ENCODE peak calls at places on chromosome X, in seven cellular contexts. One of them, this sample, is unnamed.

GRCh38 chrX:97401586-97402101 is 517.9 kb downstream of the RPA4 start:
- DNase-seq in GM20000: no peak
- DNase-seq in ELR: peak
- DNase-seq in HS-5: no peak
- DNase-seq in NCI-H1105 treated with DMSO at 0.1 percent for 48 hours: no peak
- DNase-seq in amniotic stem cell: no peak
- DNase-seq in progenitor cell of endocrine pancreas: no peak
- DNase-seq in this sample: no peak

GRCh38 chrX:17814557-17814956 is 46.5 kb downstream of the RAI2 start:
- DNase-seq in ELR: peak
- DNase-seq in amniotic stem cell: no peak
- DNase-seq in HS-5: peak
- DNase-seq in NCI-H1105 treated with DMSO at 0.1 percent for 48 hours: no peak
- DNase-seq in progenitor cell of endocrine pancreas: no peak
- DNase-seq in GM20000: no peak
- DNase-seq in this sample: no peak

GRCh38 chrX:53184836-53185235 is 40.2 kb downstream of the KDM5C start:
- DNase-seq in GM20000: no peak
- DNase-seq in HS-5: peak
- DNase-seq in progenitor cell of endocrine pancreas: no peak
- DNase-seq in amniotic stem cell: no peak
- DNase-seq in ELR: peak
- DNase-seq in NCI-H1105 treated with DMSO at 0.1 percent for 48 hours: no peak
- DNase-seq in this sample: no peak

GRCh38 chrX:71475906-71476305 is 57.0 kb upstream of the OGT start:
- DNase-seq in amniotic stem cell: no peak
- DNase-seq in GM20000: no peak
- DNase-seq in HS-5: no peak
- DNase-seq in progenitor cell of endocrine pancreas: no peak
- DNase-seq in NCI-H1105 treated with DMSO at 0.1 percent for 48 hours: no peak
- DNase-seq in ELR: no peak
- DNase-seq in this sample: no peak

GRCh38 chrX:21658152-21658737 is at the start of gene KLHL34:
- DNase-seq in progenitor cell of endocrine pancreas: no peak
- DNase-seq in ELR: no peak
- DNase-seq in HS-5: no peak
- DNase-seq in GM20000: peak
- DNase-seq in NCI-H1105 treated with DMSO at 0.1 percent for 48 hours: no peak
- DNase-seq in amniotic stem cell: no peak
- DNase-seq in this sample: no peak

GRCh38 chrX:149374751-149375150 is 130.4 kb downstream of the IDS start:
- DNase-seq in NCI-H1105 treated with DMSO at 0.1 percent for 48 hours: no peak
- DNase-seq in ELR: no peak
- DNase-seq in amniotic stem cell: no peak
- DNase-seq in GM20000: no peak
- DNase-seq in HS-5: no peak
- DNase-seq in progenitor cell of endocrine pancreas: no peak
- DNase-seq in this sample: no peak

GRCh38 chrX:22800806-22801205 is 199.0 kb upstream of the DDX53 start:
- DNase-seq in GM20000: no peak
- DNase-seq in ELR: peak
- DNase-seq in NCI-H1105 treated with DMSO at 0.1 percent for 48 hours: no peak
- DNase-seq in HS-5: no peak
- DNase-seq in progenitor cell of endocrine pancreas: no peak
- DNase-seq in amniotic stem cell: no peak
- DNase-seq in this sample: no peak

GRCh38 chrX:49187526-49187925 is 1.4 kb upstream of the PRICKLE3 start:
- DNase-seq in amniotic stem cell: no peak
- DNase-seq in GM20000: no peak
- DNase-seq in NCI-H1105 treated with DMSO at 0.1 percent for 48 hours: no peak
- DNase-seq in ELR: no peak
- DNase-seq in progenitor cell of endocrine pancreas: no peak
- DNase-seq in HS-5: no peak
- DNase-seq in this sample: no peak

GRCh38 chrX:112266136-112266535 is 183.6 kb upstream of the TRPC5 start:
- DNase-seq in ELR: no peak
- DNase-seq in HS-5: no peak
- DNase-seq in GM20000: no peak
- DNase-seq in NCI-H1105 treated with DMSO at 0.1 percent for 48 hours: no peak
- DNase-seq in progenitor cell of endocrine pancreas: no peak
- DNase-seq in amniotic stem cell: no peak
- DNase-seq in this sample: no peak

GRCh38 chrX:10634681-10635161 is 14.3 kb upstream of the MID1 start:
- DNase-seq in GM20000: no peak
- DNase-seq in HS-5: no peak
- DNase-seq in ELR: peak
- DNase-seq in amniotic stem cell: peak
- DNase-seq in NCI-H1105 treated with DMSO at 0.1 percent for 48 hours: no peak
- DNase-seq in progenitor cell of endocrine pancreas: no peak
- DNase-seq in this sample: no peak

GRCh38 chrX:40171513-40172168 is 73.9 kb upstream of the BCOR start:
- DNase-seq in GM20000: peak
- DNase-seq in amniotic stem cell: peak
- DNase-seq in ELR: peak
- DNase-seq in progenitor cell of endocrine pancreas: no peak
- DNase-seq in HS-5: no peak
- DNase-seq in NCI-H1105 treated with DMSO at 0.1 percent for 48 hours: no peak
- DNase-seq in this sample: no peak

GRCh38 chrX:108399427-108400165 is 38.6 kb downstream of the COL4A6 start:
- DNase-seq in ELR: peak
- DNase-seq in HS-5: no peak
- DNase-seq in progenitor cell of endocrine pancreas: no peak
- DNase-seq in amniotic stem cell: no peak
- DNase-seq in NCI-H1105 treated with DMSO at 0.1 percent for 48 hours: no peak
- DNase-seq in GM20000: no peak
- DNase-seq in this sample: no peak

GRCh38 chrX:47568656-47569295 is 7.8 kb downstream of the ARAF start:
- DNase-seq in progenitor cell of endocrine pancreas: no peak
- DNase-seq in GM20000: no peak
- DNase-seq in HS-5: no peak
- DNase-seq in NCI-H1105 treated with DMSO at 0.1 percent for 48 hours: no peak
- DNase-seq in ELR: peak
- DNase-seq in amniotic stem cell: no peak
- DNase-seq in this sample: no peak

GRCh38 chrX:134294548-134294947 is 57.6 kb downstream of the CCDC160 start:
- DNase-seq in amniotic stem cell: no peak
- DNase-seq in NCI-H1105 treated with DMSO at 0.1 percent for 48 hours: no peak
- DNase-seq in ELR: peak
- DNase-seq in GM20000: no peak
- DNase-seq in HS-5: no peak
- DNase-seq in progenitor cell of endocrine pancreas: no peak
- DNase-seq in this sample: no peak

GRCh38 chrX:20967725-20968124 is 406.5 kb upstream of the CNKSR2 start:
- DNase-seq in amniotic stem cell: no peak
- DNase-seq in HS-5: no peak
- DNase-seq in progenitor cell of endocrine pancreas: no peak
- DNase-seq in ELR: no peak
- DNase-seq in NCI-H1105 treated with DMSO at 0.1 percent for 48 hours: peak
- DNase-seq in GM20000: no peak
- DNase-seq in this sample: no peak

GRCh38 chrX:17738002-17738713 is 865 bp downstream of the SCML1 start:
- DNase-seq in NCI-H1105 treated with DMSO at 0.1 percent for 48 hours: peak
- DNase-seq in amniotic stem cell: no peak
- DNase-seq in ELR: peak
- DNase-seq in GM20000: no peak
- DNase-seq in progenitor cell of endocrine pancreas: no peak
- DNase-seq in HS-5: no peak
- DNase-seq in this sample: no peak

GRCh38 chrX:30957753-30958152 is 68.7 kb upstream of the TAB3 start:
- DNase-seq in HS-5: peak
- DNase-seq in GM20000: no peak
- DNase-seq in NCI-H1105 treated with DMSO at 0.1 percent for 48 hours: no peak
- DNase-seq in progenitor cell of endocrine pancreas: no peak
- DNase-seq in ELR: peak
- DNase-seq in amniotic stem cell: no peak
- DNase-seq in this sample: no peak

GRCh38 chrX:39652336-39652735 is 445.4 kb downstream of the BCOR start:
- DNase-seq in GM20000: peak
- DNase-seq in HS-5: no peak
- DNase-seq in progenitor cell of endocrine pancreas: no peak
- DNase-seq in amniotic stem cell: no peak
- DNase-seq in ELR: peak
- DNase-seq in NCI-H1105 treated with DMSO at 0.1 percent for 48 hours: no peak
- DNase-seq in this sample: no peak

GRCh38 chrX:31436424-31436823 is 364.6 kb upstream of the FTHL17 start:
- DNase-seq in NCI-H1105 treated with DMSO at 0.1 percent for 48 hours: no peak
- DNase-seq in progenitor cell of endocrine pancreas: no peak
- DNase-seq in amniotic stem cell: no peak
- DNase-seq in ELR: no peak
- DNase-seq in HS-5: no peak
- DNase-seq in GM20000: no peak
- DNase-seq in this sample: no peak

GRCh38 chrX:78455901-78456300 is 128.5 kb upstream of the CYSLTR1 start:
- DNase-seq in ELR: peak
- DNase-seq in progenitor cell of endocrine pancreas: no peak
- DNase-seq in amniotic stem cell: no peak
- DNase-seq in HS-5: peak
- DNase-seq in GM20000: no peak
- DNase-seq in NCI-H1105 treated with DMSO at 0.1 percent for 48 hours: no peak
- DNase-seq in this sample: no peak

GRCh38 chrX:70029790-70030189 is 19.9 kb downstream of the AWAT2 start:
- DNase-seq in progenitor cell of endocrine pancreas: no peak
- DNase-seq in GM20000: no peak
- DNase-seq in NCI-H1105 treated with DMSO at 0.1 percent for 48 hours: no peak
- DNase-seq in ELR: no peak
- DNase-seq in amniotic stem cell: no peak
- DNase-seq in HS-5: no peak
- DNase-seq in this sample: no peak

GRCh38 chrX:10028283-10029104 is 61.3 kb downstream of the CLDN34 start:
- DNase-seq in NCI-H1105 treated with DMSO at 0.1 percent for 48 hours: peak
- DNase-seq in amniotic stem cell: no peak
- DNase-seq in progenitor cell of endocrine pancreas: no peak
- DNase-seq in HS-5: no peak
- DNase-seq in GM20000: no peak
- DNase-seq in ELR: no peak
- DNase-seq in this sample: no peak

GRCh38 chrX:19811807-19812604 is 75.4 kb downstream of the SH3KBP1 start:
- DNase-seq in GM20000: no peak
- DNase-seq in HS-5: no peak
- DNase-seq in NCI-H1105 treated with DMSO at 0.1 percent for 48 hours: no peak
- DNase-seq in ELR: no peak
- DNase-seq in amniotic stem cell: no peak
- DNase-seq in progenitor cell of endocrine pancreas: no peak
- DNase-seq in this sample: no peak

GRCh38 chrX:154002215-154002719 is 17.4 kb downstream of the IRAK1 start:
- DNase-seq in ELR: peak
- DNase-seq in HS-5: no peak
- DNase-seq in NCI-H1105 treated with DMSO at 0.1 percent for 48 hours: peak
- DNase-seq in GM20000: peak
- DNase-seq in progenitor cell of endocrine pancreas: no peak
- DNase-seq in amniotic stem cell: no peak
- DNase-seq in this sample: no peak

GRCh38 chrX:140034916-140035315 is 69.6 kb upstream of the CXorf66 start:
- DNase-seq in HS-5: no peak
- DNase-seq in progenitor cell of endocrine pancreas: no peak
- DNase-seq in NCI-H1105 treated with DMSO at 0.1 percent for 48 hours: peak
- DNase-seq in amniotic stem cell: no peak
- DNase-seq in GM20000: no peak
- DNase-seq in ELR: peak
- DNase-seq in this sample: no peak

GRCh38 chrX:151167791-151168345 is 8.5 kb upstream of the GPR50 start:
- DNase-seq in amniotic stem cell: no peak
- DNase-seq in ELR: no peak
- DNase-seq in NCI-H1105 treated with DMSO at 0.1 percent for 48 hours: no peak
- DNase-seq in GM20000: no peak
- DNase-seq in progenitor cell of endocrine pancreas: no peak
- DNase-seq in HS-5: no peak
- DNase-seq in this sample: no peak

GRCh38 chrX:24775891-24776290 is 82.2 kb downstream of the POLA1 start:
- DNase-seq in NCI-H1105 treated with DMSO at 0.1 percent for 48 hours: no peak
- DNase-seq in progenitor cell of endocrine pancreas: no peak
- DNase-seq in GM20000: no peak
- DNase-seq in amniotic stem cell: no peak
- DNase-seq in ELR: no peak
- DNase-seq in HS-5: no peak
- DNase-seq in this sample: no peak

GRCh38 chrX:72180539-72180938 is 1.0 kb upstream of the PIN4 start:
- DNase-seq in ELR: no peak
- DNase-seq in progenitor cell of endocrine pancreas: no peak
- DNase-seq in NCI-H1105 treated with DMSO at 0.1 percent for 48 hours: no peak
- DNase-seq in GM20000: no peak
- DNase-seq in HS-5: no peak
- DNase-seq in amniotic stem cell: no peak
- DNase-seq in this sample: no peak

GRCh38 chrX:46759645-46759974 is 692 bp upstream of the SLC9A7 start:
- DNase-seq in amniotic stem cell: no peak
- DNase-seq in ELR: peak
- DNase-seq in GM20000: no peak
- DNase-seq in NCI-H1105 treated with DMSO at 0.1 percent for 48 hours: no peak
- DNase-seq in progenitor cell of endocrine pancreas: no peak
- DNase-seq in HS-5: no peak
- DNase-seq in this sample: no peak

GRCh38 chrX:118807151-118808017 is 16.2 kb upstream of the ZCCHC12 start:
- DNase-seq in HS-5: no peak
- DNase-seq in progenitor cell of endocrine pancreas: no peak
- DNase-seq in ELR: peak
- DNase-seq in GM20000: peak
- DNase-seq in NCI-H1105 treated with DMSO at 0.1 percent for 48 hours: peak
- DNase-seq in amniotic stem cell: peak
- DNase-seq in this sample: no peak

GRCh38 chrX:427812-428725 is 41.4 kb upstream of the PPP2R3B start:
- DNase-seq in amniotic stem cell: no peak
- DNase-seq in NCI-H1105 treated with DMSO at 0.1 percent for 48 hours: no peak
- DNase-seq in progenitor cell of endocrine pancreas: peak
- DNase-seq in ELR: peak
- DNase-seq in HS-5: no peak
- DNase-seq in GM20000: no peak
- DNase-seq in this sample: no peak

GRCh38 chrX:151515233-151515632 is 48.2 kb upstream of the PASD1 start:
- DNase-seq in progenitor cell of endocrine pancreas: no peak
- DNase-seq in amniotic stem cell: no peak
- DNase-seq in HS-5: no peak
- DNase-seq in ELR: no peak
- DNase-seq in NCI-H1105 treated with DMSO at 0.1 percent for 48 hours: no peak
- DNase-seq in GM20000: no peak
- DNase-seq in this sample: no peak

GRCh38 chrX:19740744-19741143 is 146.7 kb downstream of the SH3KBP1 start:
- DNase-seq in progenitor cell of endocrine pancreas: no peak
- DNase-seq in amniotic stem cell: no peak
- DNase-seq in ELR: no peak
- DNase-seq in NCI-H1105 treated with DMSO at 0.1 percent for 48 hours: no peak
- DNase-seq in GM20000: no peak
- DNase-seq in HS-5: no peak
- DNase-seq in this sample: no peak

GRCh38 chrX:143571521-143571920 is 54.2 kb upstream of the SPANXN3 start:
- DNase-seq in GM20000: no peak
- DNase-seq in amniotic stem cell: no peak
- DNase-seq in progenitor cell of endocrine pancreas: no peak
- DNase-seq in NCI-H1105 treated with DMSO at 0.1 percent for 48 hours: no peak
- DNase-seq in HS-5: no peak
- DNase-seq in ELR: peak
- DNase-seq in this sample: no peak

GRCh38 chrX:2767631-2768455 is 16.0 kb downstream of the XG start:
- DNase-seq in ELR: peak
- DNase-seq in NCI-H1105 treated with DMSO at 0.1 percent for 48 hours: no peak
- DNase-seq in GM20000: no peak
- DNase-seq in progenitor cell of endocrine pancreas: no peak
- DNase-seq in HS-5: no peak
- DNase-seq in amniotic stem cell: no peak
- DNase-seq in this sample: no peak

GRCh38 chrX:39012561-39013209 is 211.4 kb downstream of the MID1IP1 start:
- DNase-seq in GM20000: no peak
- DNase-seq in amniotic stem cell: no peak
- DNase-seq in progenitor cell of endocrine pancreas: no peak
- DNase-seq in NCI-H1105 treated with DMSO at 0.1 percent for 48 hours: no peak
- DNase-seq in ELR: no peak
- DNase-seq in HS-5: no peak
- DNase-seq in this sample: no peak

GRCh38 chrX:121308276-121308805 is 260.9 kb downstream of the GLUD2 start:
- DNase-seq in GM20000: peak
- DNase-seq in progenitor cell of endocrine pancreas: no peak
- DNase-seq in ELR: peak
- DNase-seq in NCI-H1105 treated with DMSO at 0.1 percent for 48 hours: peak
- DNase-seq in amniotic stem cell: no peak
- DNase-seq in HS-5: peak
- DNase-seq in this sample: no peak

GRCh38 chrX:79336869-79337815 is 30.0 kb downstream of the ITM2A start:
- DNase-seq in progenitor cell of endocrine pancreas: no peak
- DNase-seq in HS-5: no peak
- DNase-seq in NCI-H1105 treated with DMSO at 0.1 percent for 48 hours: no peak
- DNase-seq in GM20000: no peak
- DNase-seq in ELR: no peak
- DNase-seq in amniotic stem cell: no peak
- DNase-seq in this sample: no peak